ENCODE peak calls at places on chromosomes 7 and 10, in eight cellular contexts. One of them, this sample, is unnamed.

GRCh38 chr7:42475082-42475481 is 238.1 kb upstream of the GLI3 start:
- DNase-seq in NCI-H774: no peak
- DNase-seq in ureter: no peak
- DNase-seq in iPS DF 19.7: no peak
- DNase-seq in DMS79 treated with DMSO at 0.1 percent for 48 hours: no peak
- DNase-seq in activated CD8-positive, alpha-beta memory T cell treated with anti-CD3 and anti-CD28 coated beads, Interleukin-2, amount 10 ng/mL, durations not matched to agents 7 days and 5 days: no peak
- DNase-seq in EH: no peak
- DNase-seq in T-helper 17 cell: no peak
- DNase-seq in this sample: no peak

GRCh38 chr10:75165684-75166622 is 44.6 kb upstream of the VDAC2 start:
- DNase-seq in NCI-H774: no peak
- DNase-seq in ureter: no peak
- DNase-seq in iPS DF 19.7: no peak
- DNase-seq in DMS79 treated with DMSO at 0.1 percent for 48 hours: no peak
- DNase-seq in activated CD8-positive, alpha-beta memory T cell treated with anti-CD3 and anti-CD28 coated beads, Interleukin-2, amount 10 ng/mL, durations not matched to agents 7 days and 5 days: peak; percentile 66
- DNase-seq in EH: peak; percentile 44
- DNase-seq in T-helper 17 cell: no peak
- DNase-seq in this sample: no peak

GRCh38 chr10:30553625-30554442 is 75.7 kb downstream of the LYZL2 start:
- DNase-seq in NCI-H774: peak; percentile 34
- DNase-seq in ureter: peak; percentile 64
- DNase-seq in iPS DF 19.7: no peak
- DNase-seq in DMS79 treated with DMSO at 0.1 percent for 48 hours: no peak
- DNase-seq in activated CD8-positive, alpha-beta memory T cell treated with anti-CD3 and anti-CD28 coated beads, Interleukin-2, amount 10 ng/mL, durations not matched to agents 7 days and 5 days: no peak
- DNase-seq in EH: peak; percentile 59
- DNase-seq in T-helper 17 cell: no peak
- DNase-seq in this sample: no peak

GRCh38 chr7:129530881-129531391 is 28.6 kb downstream of the SMKR1 start:
- DNase-seq in NCI-H774: no peak
- DNase-seq in ureter: no peak
- DNase-seq in iPS DF 19.7: no peak
- DNase-seq in DMS79 treated with DMSO at 0.1 percent for 48 hours: no peak
- DNase-seq in activated CD8-positive, alpha-beta memory T cell treated with anti-CD3 and anti-CD28 coated beads, Interleukin-2, amount 10 ng/mL, durations not matched to agents 7 days and 5 days: peak; percentile 58
- DNase-seq in EH: peak; percentile 52
- DNase-seq in T-helper 17 cell: no peak
- DNase-seq in this sample: no peak

GRCh38 chr10:94423627-94424026 is 21.3 kb downstream of the TBC1D12 start:
- DNase-seq in NCI-H774: no peak
- DNase-seq in ureter: no peak
- DNase-seq in iPS DF 19.7: no peak
- DNase-seq in DMS79 treated with DMSO at 0.1 percent for 48 hours: no peak
- DNase-seq in activated CD8-positive, alpha-beta memory T cell treated with anti-CD3 and anti-CD28 coated beads, Interleukin-2, amount 10 ng/mL, durations not matched to agents 7 days and 5 days: no peak
- DNase-seq in EH: peak; percentile 79
- DNase-seq in T-helper 17 cell: no peak
- DNase-seq in this sample: no peak

GRCh38 chr7:157625973-157626790 is 289.4 kb downstream of the DNAJB6 start:
- DNase-seq in NCI-H774: no peak
- DNase-seq in ureter: no peak
- DNase-seq in iPS DF 19.7: no peak
- DNase-seq in DMS79 treated with DMSO at 0.1 percent for 48 hours: no peak
- DNase-seq in activated CD8-positive, alpha-beta memory T cell treated with anti-CD3 and anti-CD28 coated beads, Interleukin-2, amount 10 ng/mL, durations not matched to agents 7 days and 5 days: no peak
- DNase-seq in EH: no peak
- DNase-seq in T-helper 17 cell: no peak
- DNase-seq in this sample: no peak

GRCh38 chr7:64849250-64849923 is 53.7 kb upstream of the ZNF273 start:
- DNase-seq in NCI-H774: peak; percentile 45
- DNase-seq in ureter: no peak
- DNase-seq in iPS DF 19.7: no peak
- DNase-seq in DMS79 treated with DMSO at 0.1 percent for 48 hours: peak; percentile 10
- DNase-seq in activated CD8-positive, alpha-beta memory T cell treated with anti-CD3 and anti-CD28 coated beads, Interleukin-2, amount 10 ng/mL, durations not matched to agents 7 days and 5 days: no peak
- DNase-seq in EH: no peak
- DNase-seq in T-helper 17 cell: no peak
- DNase-seq in this sample: no peak

GRCh38 chr10:23310443-23310842 is 34.2 kb downstream of the C10orf67 start:
- DNase-seq in NCI-H774: no peak
- DNase-seq in ureter: no peak
- DNase-seq in iPS DF 19.7: no peak
- DNase-seq in DMS79 treated with DMSO at 0.1 percent for 48 hours: no peak
- DNase-seq in activated CD8-positive, alpha-beta memory T cell treated with anti-CD3 and anti-CD28 coated beads, Interleukin-2, amount 10 ng/mL, durations not matched to agents 7 days and 5 days: no peak
- DNase-seq in EH: peak; percentile 58
- DNase-seq in T-helper 17 cell: no peak
- DNase-seq in this sample: no peak

GRCh38 chr7:75937958-75938786 is 23.2 kb downstream of the POR start:
- DNase-seq in NCI-H774: no peak
- DNase-seq in ureter: peak; percentile 70
- DNase-seq in iPS DF 19.7: no peak
- DNase-seq in DMS79 treated with DMSO at 0.1 percent for 48 hours: no peak
- DNase-seq in activated CD8-positive, alpha-beta memory T cell treated with anti-CD3 and anti-CD28 coated beads, Interleukin-2, amount 10 ng/mL, durations not matched to agents 7 days and 5 days: no peak
- DNase-seq in EH: peak; percentile 98
- DNase-seq in T-helper 17 cell: no peak
- DNase-seq in this sample: peak; percentile 85

GRCh38 chr10:125982256-125982948 is 86.0 kb downstream of the FANK1 start:
- DNase-seq in NCI-H774: peak; percentile 7
- DNase-seq in ureter: peak; percentile 54
- DNase-seq in iPS DF 19.7: peak; percentile 30
- DNase-seq in DMS79 treated with DMSO at 0.1 percent for 48 hours: peak; percentile 16
- DNase-seq in activated CD8-positive, alpha-beta memory T cell treated with anti-CD3 and anti-CD28 coated beads, Interleukin-2, amount 10 ng/mL, durations not matched to agents 7 days and 5 days: peak; percentile 48
- DNase-seq in EH: peak; percentile 79
- DNase-seq in T-helper 17 cell: no peak
- DNase-seq in this sample: no peak

GRCh38 chr10:102287538-102287937 is 42.2 kb downstream of the GBF1 start:
- DNase-seq in NCI-H774: no peak
- DNase-seq in ureter: no peak
- DNase-seq in iPS DF 19.7: no peak
- DNase-seq in DMS79 treated with DMSO at 0.1 percent for 48 hours: no peak
- DNase-seq in activated CD8-positive, alpha-beta memory T cell treated with anti-CD3 and anti-CD28 coated beads, Interleukin-2, amount 10 ng/mL, durations not matched to agents 7 days and 5 days: no peak
- DNase-seq in EH: no peak
- DNase-seq in T-helper 17 cell: no peak
- DNase-seq in this sample: no peak

GRCh38 chr10:124143721-124144120 is 50.3 kb upstream of the CHST15 start:
- DNase-seq in NCI-H774: no peak
- DNase-seq in ureter: no peak
- DNase-seq in iPS DF 19.7: no peak
- DNase-seq in DMS79 treated with DMSO at 0.1 percent for 48 hours: no peak
- DNase-seq in activated CD8-positive, alpha-beta memory T cell treated with anti-CD3 and anti-CD28 coated beads, Interleukin-2, amount 10 ng/mL, durations not matched to agents 7 days and 5 days: no peak
- DNase-seq in EH: no peak
- DNase-seq in T-helper 17 cell: no peak
- DNase-seq in this sample: no peak

GRCh38 chr10:96878071-96878470 is 46.0 kb downstream of the LCOR start:
- DNase-seq in NCI-H774: no peak
- DNase-seq in ureter: no peak
- DNase-seq in iPS DF 19.7: no peak
- DNase-seq in DMS79 treated with DMSO at 0.1 percent for 48 hours: no peak
- DNase-seq in activated CD8-positive, alpha-beta memory T cell treated with anti-CD3 and anti-CD28 coated beads, Interleukin-2, amount 10 ng/mL, durations not matched to agents 7 days and 5 days: no peak
- DNase-seq in EH: no peak
- DNase-seq in T-helper 17 cell: no peak
- DNase-seq in this sample: no peak

This sample was measured in osteocyte.